ENCODE peak calls at places on chromosomes 7 and 10, in six cellular contexts. N, F, Y, V, R and K are unnamed samples. For H3K27me3 and H3K9me3, the result is how much of the 10 kb centered on the place peaks cover.

GRCh38 chr7:38220452-38220851 is 42.4 kb downstream of the STARD3NL start:
- DNase-seq in F (no peak), V (no peak), R (no peak), N (no peak), Y (no peak), K (no peak)

GRCh38 chr10:69715899-69716606 is 85.7 kb upstream of the COL13A1 start:
- DNase-seq in F (no peak), R (no peak), N (no peak), V (no peak), Y (no peak), K (no peak)

GRCh38 chr7:107891619-107892366 is 810 bp downstream of the DLD start:
- DNase-seq in V (peak), F (no peak), Y (peak), N (peak), R (no peak), K (no peak)

GRCh38 chr7:141074162-141074989 is 512 bp downstream of the TMEM178B start:
- DNase-seq in V (no peak), N (peak), F (no peak), R (no peak), Y (peak), K (no peak)

GRCh38 chr10:127041561-127041960 is 136.3 kb downstream of the DOCK1 start:
- DNase-seq in V (no peak), F (no peak), Y (peak), R (peak), N (peak), K (no peak)

GRCh38 chr7:138008588-138009349 is 6.9 kb upstream of the CREB3L2 start:
- DNase-seq in R (peak), Y (peak), F (no peak), N (peak), V (peak), K (no peak)

GRCh38 chr7:150904342-150904909 is 52.1 kb downstream of the AOC1 start:
- DNase-seq in Y (no peak), F (no peak), N (no peak), R (no peak), V (no peak), K (no peak)

GRCh38 chr7:48097511-48098231 is 8.6 kb downstream of the UPP1 start:
- DNase-seq in V (no peak), Y (peak), N (no peak), R (no peak), F (no peak), K (no peak)

GRCh38 chr7:19522486-19522885 is 186.4 kb downstream of the POLR1F start:
- DNase-seq in N (peak), F (no peak), Y (peak), V (no peak), R (no peak), K (no peak)

GRCh38 chr10:122983898-122984297 is 3.7 kb downstream of the PSTK start:
- DNase-seq in R (no peak), F (no peak), V (no peak), N (no peak), Y (no peak), K (no peak)

GRCh38 chr7:27150568-27151340 is 1.6 kb downstream of the HOXA3 start:
- DNase-seq in V (peak), R (no peak), Y (peak), F (no peak), N (peak), K (no peak)
- H3K27me3 ChIP-seq in V (half or more), R (half or more), Y (under half), F (half or more), N (under half), K (half or more)

GRCh38 chr10:131830446-131831130 is 70.2 kb upstream of the PPP2R2D start:
- DNase-seq in N (no peak), V (no peak), F (no peak), Y (no peak), R (no peak), K (no peak)
- H3K9me3 ChIP-seq in N (under half), V (under half), F (under half), Y (under half), R (under half), K (under half)

GRCh38 chr10:98638920-98639319 is 192.2 kb upstream of the HPS1 start:
- DNase-seq in Y (no peak), N (no peak), V (no peak), F (no peak), R (no peak), K (no peak)
- H3K27ac ChIP-seq in Y (no peak), N (no peak), V (no peak), F (no peak), R (no peak), K (no peak)

GRCh38 chr10:117132751-117133231 is 5.3 kb downstream of the VAX1 start:
- DNase-seq in V (no peak), N (no peak), Y (no peak), F (no peak), R (no peak), K (no peak)

GRCh38 chr10:117135026-117135372 is 3.1 kb downstream of the VAX1 start:
- DNase-seq in R (no peak), V (no peak), N (no peak), Y (no peak), F (no peak), K (no peak)

GRCh38 chr10:117131390-117132327 is 6.4 kb downstream of the VAX1 start:
- DNase-seq in N (no peak), Y (no peak), F (no peak), V (peak), R (no peak), K (no peak)

GRCh38 chr10:117134084-117135025 is 3.7 kb downstream of the VAX1 start:
- DNase-seq in N (no peak), Y (peak), R (no peak), V (no peak), F (no peak), K (no peak)

DNA sequence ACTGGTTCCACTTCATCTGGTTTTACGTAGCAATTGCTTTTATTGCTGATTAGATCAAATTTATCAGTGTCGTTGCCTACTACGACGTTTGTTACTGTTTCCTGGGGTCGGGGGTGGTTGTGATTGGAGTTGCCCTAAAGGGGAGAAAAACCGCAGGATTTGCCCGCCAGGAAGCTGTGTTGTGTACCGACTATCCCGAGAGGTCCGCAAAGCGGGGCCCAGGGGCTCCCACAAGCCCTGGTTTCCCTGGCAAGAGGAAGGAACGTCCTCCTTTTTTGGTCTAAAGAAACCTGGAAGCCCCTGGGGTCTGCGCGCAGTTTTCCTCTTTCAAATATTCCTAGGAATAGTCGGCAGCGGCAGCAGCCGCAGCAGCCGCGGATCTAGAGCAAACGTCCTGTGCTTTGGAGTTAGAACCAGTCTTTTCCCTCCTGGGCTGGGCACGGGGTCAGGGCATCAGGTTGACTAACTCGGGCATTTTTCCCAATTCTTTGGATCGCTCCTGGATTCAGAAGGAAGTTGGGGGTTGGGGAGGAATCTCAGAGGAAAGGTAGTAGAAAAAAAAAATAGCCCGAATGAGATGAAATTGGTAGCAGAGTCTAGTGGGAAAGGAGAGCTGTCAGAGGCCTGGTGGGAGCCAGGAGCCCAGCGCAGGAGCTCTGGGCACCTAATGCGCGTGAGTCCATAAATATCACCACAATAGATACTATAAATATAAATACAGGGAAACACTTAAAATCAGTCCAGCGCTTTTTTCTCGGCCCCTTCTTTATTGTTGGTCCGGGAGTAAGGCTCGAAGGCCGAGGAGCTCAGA is 4.6 kb downstream of the VAX1 start:
- DNase-seq in N (no peak), V (no peak), R (no peak), F (no peak), Y (no peak), K (no peak)
- H3K27me3 ChIP-seq in N (half or more), V (half or more), R (half or more), F (half or more), Y (half or more), K (half or more)

DNA sequence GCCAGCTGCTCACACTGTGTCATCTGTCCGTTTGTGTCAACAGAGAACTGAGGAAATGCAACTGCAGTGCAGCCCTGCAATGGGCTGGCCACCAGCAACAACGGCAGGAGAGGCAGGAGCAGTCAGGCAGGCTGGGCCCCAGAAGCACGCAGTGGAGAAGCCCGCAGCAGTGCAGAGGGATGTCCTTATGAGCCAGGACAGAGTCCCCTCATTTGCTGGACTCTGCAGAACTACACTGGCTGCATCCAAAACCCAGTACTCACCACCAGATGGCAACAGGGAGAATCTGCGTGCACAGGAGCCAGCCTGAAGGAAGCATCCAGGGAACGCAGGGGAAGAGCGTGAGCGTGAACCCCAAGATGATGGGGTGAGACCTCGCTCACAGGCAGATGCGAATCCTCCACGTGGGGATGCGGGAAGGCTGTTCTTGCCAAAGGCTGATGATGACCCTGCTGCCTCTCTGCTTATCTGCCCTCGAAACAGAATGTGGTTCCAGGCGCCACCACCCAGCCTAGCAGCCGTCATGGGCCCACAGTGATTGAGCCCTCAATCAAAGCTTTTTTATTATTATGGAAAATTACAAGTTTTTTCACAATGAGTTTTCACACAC is 232.1 kb downstream of the PTPRN2 start:
- DNase-seq in V (peak), N (no peak), F (no peak), Y (peak), R (peak), K (no peak)
- H3K9me3 ChIP-seq in V (under half), N (under half), F (under half), Y (under half), R (under half), K (under half)

GRCh38 chr10:21556527-21556926 is 22.5 kb downstream of the MLLT10 start:
- DNase-seq in F (no peak), R (no peak), V (no peak), N (no peak), Y (no peak), K (no peak)
- H3K27ac ChIP-seq in F (no peak), R (no peak), V (no peak), N (no peak), Y (no peak), K (no peak)